ENCODE peak calls at places on chromosomes 2 and 18, in four cellular contexts. H is adipocyte, R is psoas muscle, S is A549. N is an unnamed sample.
A peak's percentile ranks its signal among the peaks of the same experiment; 100 is the strongest.

GRCh38 chr2:62412347-62412742 is 93.7 kb downstream of the TMEM17 start:
- DNase-seq in H (no peak), R (no peak), S (no peak), N (no peak)

GRCh38 chr18:59514193-59514592 is 155.1 kb upstream of the LMAN1 start:
- DNase-seq in R (peak; percentile 62), S (no peak), H (peak; percentile 71), N (no peak)

GRCh38 chr2:135743860-135744259 is 2.2 kb downstream of the UBXN4 start:
- DNase-seq in R (no peak), H (peak; percentile 58), S (no peak), N (no peak)

GRCh38 chr2:130358420-130359350 is 2.8 kb downstream of the PTPN18 start:
- DNase-seq in S (no peak), R (no peak), H (no peak), N (no peak)

GRCh38 chr2:73938761-73939352 is 12.2 kb downstream of the DGUOK start:
- DNase-seq in R (no peak), S (no peak), H (peak; percentile 39), N (no peak)

GRCh38 chr2:64697286-64698023 is 43.7 kb upstream of the SERTAD2 start:
- DNase-seq in R (no peak), S (no peak), H (peak; percentile 40), N (no peak)

GRCh38 chr2:68216454-68217310 is 35.6 kb downstream of the PPP3R1 start:
- DNase-seq in H (no peak), R (no peak), S (peak; percentile 19), N (no peak)

GRCh38 chr18:12254137-12254819 is at the start of gene CIDEA:
- DNase-seq in R (no peak), S (no peak), H (peak; percentile 50), N (peak; percentile 29)

GRCh38 chr2:127187081-127187775 is 32.9 kb downstream of the CYP27C1 start:
- DNase-seq in R (no peak), H (no peak), S (no peak), N (no peak)

GRCh38 chr2:234363011-234363487 is 133.8 kb downstream of the ARL4C start:
- DNase-seq in H (peak; percentile 13), S (peak; percentile 98), R (no peak), N (peak; percentile 77)

GRCh38 chr2:12543452-12544220 is 173.1 kb upstream of the TRIB2 start:
- DNase-seq in S (no peak), R (no peak), H (peak; percentile 92), N (no peak)

GRCh38 chr2:3265981-3266726 is 111.5 kb downstream of the EIPR1 start:
- DNase-seq in R (no peak), H (no peak), S (no peak), N (peak; percentile 93)

GRCh38 chr2:73133566-73134227 is 20.9 kb upstream of the RAB11FIP5 start:
- DNase-seq in R (no peak), S (no peak), H (no peak), N (no peak)

GRCh38 chr2:138677179-138677578 is 103.0 kb downstream of the NXPH2 start:
- DNase-seq in H (no peak), R (no peak), S (no peak), N (no peak)

GRCh38 chr2:42047488-42048317 is at the start of gene PKDCC:
- DNase-seq in H (peak; percentile 90), S (peak; percentile 84), R (peak; percentile 89), N (peak; percentile 57)

GRCh38 chr2:15050483-15050882 is 418.0 kb downstream of the LRATD1 start:
- DNase-seq in S (no peak), H (peak; percentile 36), R (no peak), N (no peak)

GRCh38 chr18:69000366-69000765 is 202.5 kb downstream of the CCDC102B start:
- DNase-seq in H (peak; percentile 31), R (no peak), S (no peak), N (no peak)

GRCh38 chr2:226030369-226031077 is 631.0 kb downstream of the NYAP2 start:
- DNase-seq in R (no peak), S (no peak), H (no peak), N (peak; percentile 15)

GRCh38 chr18:5122270-5122669 is 74.8 kb downstream of the AKAIN1 start:
- DNase-seq in R (no peak), S (no peak), H (no peak), N (no peak)

GRCh38 chr2:240960309-240960962 is 38.0 kb upstream of the SNED1 start:
- DNase-seq in S (no peak), R (no peak), H (peak; percentile 56), N (no peak)

GRCh38 chr18:79591040-79591308 is 88.6 kb upstream of the CTDP1 start:
- DNase-seq in R (no peak), S (no peak), H (no peak), N (no peak)

GRCh38 chr2:70907130-70907756 is 28.5 kb upstream of the ATP6V1B1 start:
- DNase-seq in R (no peak), H (peak; percentile 49), S (no peak), N (no peak)

GRCh38 chr18:62339106-62339988 is 14.2 kb downstream of the TNFRSF11A start:
- DNase-seq in H (peak; percentile 38), R (no peak), S (peak; percentile 37), N (no peak)

GRCh38 chr2:238652053-238652770 is 195.7 kb upstream of the TWIST2 start:
- DNase-seq in R (no peak), H (no peak), S (no peak), N (no peak)

GRCh38 chr2:110097506-110098220 is 18.0 kb downstream of the MALL start:
- DNase-seq in H (no peak), R (no peak), S (no peak), N (no peak)

GRCh38 chr18:27057459-27058302 is 127.4 kb downstream of the CHST9 start:
- DNase-seq in S (no peak), R (no peak), H (no peak), N (no peak)

GRCh38 chr2:108909917-108910515 is 79.0 kb downstream of the EDAR start:
- DNase-seq in S (no peak), R (no peak), H (no peak), N (no peak)

GRCh38 chr2:55511508-55512124 is 7.9 kb upstream of the CFAP36 start:
- DNase-seq in R (no peak), S (peak; percentile 78), H (peak; percentile 71), N (peak; percentile 69)

GRCh38 chr2:167943368-167943767 is 304.0 kb downstream of the STK39 start:
- DNase-seq in R (no peak), H (no peak), S (no peak), N (no peak)
- H3K9me3 ChIP-seq in R (no peaks in the 10 kb centered on the region), H (no peaks in the 10 kb centered on the region), S (no peaks in the 10 kb centered on the region), N (no peaks in the 10 kb centered on the region)

GRCh38 chr2:195648780-195649179 is 8.2 kb upstream of the SLC39A10 start:
- DNase-seq in H (no peak), S (no peak), R (no peak), N (no peak)
- H3K4me3 ChIP-seq in H (no peak overlapping the region), S (no peak overlapping the region), R (no peak overlapping the region), N (no peak overlapping the region)

GRCh38 chr2:132463719-132464118 is 47.1 kb downstream of the GPR39 start:
- DNase-seq in R (no peak), S (no peak), H (no peak), N (no peak)
- H3K9me3 ChIP-seq in R (peaks cover 12% of the 10 kb centered on the region), S (peaks cover 95% of the 10 kb centered on the region), H (peaks cover 80% of the 10 kb centered on the region), N (no peaks in the 10 kb centered on the region)

GRCh38 chr18:78492064-78492812 is 487.4 kb upstream of the SALL3 start:
- DNase-seq in H (no peak), S (no peak), R (no peak), N (no peak)
- H3K4me3 ChIP-seq in H (no peak overlapping the region), S (no peak overlapping the region), R (no peak overlapping the region), N (no peak overlapping the region)

DNA sequence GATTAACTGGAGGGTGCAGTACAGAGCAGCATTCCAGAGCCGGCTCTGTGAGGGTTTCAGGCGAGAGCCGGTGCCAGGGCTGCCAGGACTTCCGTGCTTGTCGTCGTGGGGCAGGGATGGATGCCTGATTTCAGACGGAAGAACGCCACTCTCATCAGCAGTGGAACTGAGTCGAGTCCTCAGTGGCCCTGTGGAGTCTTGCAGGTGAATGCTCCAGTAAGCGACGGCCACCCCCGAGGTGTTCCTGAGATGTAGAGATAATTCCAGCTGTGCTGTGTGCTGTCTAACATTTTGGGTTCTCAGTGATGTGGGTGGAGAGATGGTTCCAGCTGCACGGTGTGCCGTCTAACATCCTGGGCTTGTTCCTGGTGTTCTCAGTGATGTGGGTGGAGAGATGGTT is 103.1 kb upstream of the ALKAL2 start:
- DNase-seq in S (no peak), R (no peak), H (no peak), N (no peak)
- H3K9me3 ChIP-seq in S (peaks cover 22% of the 10 kb centered on the region), R (no peaks in the 10 kb centered on the region), H (no peaks in the 10 kb centered on the region), N (no peaks in the 10 kb centered on the region)

GRCh38 chr2:161138429-161138828 is 21.8 kb upstream of the TANK start:
- DNase-seq in R (no peak), H (no peak), S (no peak), N (no peak)
- H3K4me3 ChIP-seq in R (peak overlapping the region; percentile 46), H (no peak overlapping the region), S (peak overlapping the region; percentile 3), N (no peak overlapping the region)

GRCh38 chr18:66582151-66582550 is 21.7 kb downstream of the CDH19 start:
- DNase-seq in H (no peak), S (no peak), R (no peak), N (no peak)
- H3K9me3 ChIP-seq in H (no peaks in the 10 kb centered on the region), S (no peaks in the 10 kb centered on the region), R (no peaks in the 10 kb centered on the region), N (no peaks in the 10 kb centered on the region)

GRCh38 chr2:195531754-195532153 is 125.3 kb upstream of the SLC39A10 start:
- DNase-seq in H (peak; percentile 66), S (no peak), R (no peak), N (no peak)

GRCh38 chr2:195533771-195534642 is 123.0 kb upstream of the SLC39A10 start:
- DNase-seq in S (peak; percentile 82), H (peak; percentile 88), R (peak; percentile 63), N (no peak)

GRCh38 chr2:195532255-195532627 is 124.8 kb upstream of the SLC39A10 start:
- DNase-seq in S (no peak), R (no peak), H (no peak), N (no peak)

GRCh38 chr2:195535911-195536522 is 121.0 kb upstream of the SLC39A10 start:
- DNase-seq in H (no peak), R (no peak), S (no peak), N (no peak)

GRCh38 chr2:195532628-195533271 is 124.3 kb upstream of the SLC39A10 start:
- DNase-seq in R (no peak), H (peak; percentile 52), S (peak; percentile 29), N (no peak)
- H3K4me3 ChIP-seq in R (no peak overlapping the region), H (peak overlapping the region; percentile 51), S (peak overlapping the region; percentile 15), N (no peak overlapping the region)

DNA sequence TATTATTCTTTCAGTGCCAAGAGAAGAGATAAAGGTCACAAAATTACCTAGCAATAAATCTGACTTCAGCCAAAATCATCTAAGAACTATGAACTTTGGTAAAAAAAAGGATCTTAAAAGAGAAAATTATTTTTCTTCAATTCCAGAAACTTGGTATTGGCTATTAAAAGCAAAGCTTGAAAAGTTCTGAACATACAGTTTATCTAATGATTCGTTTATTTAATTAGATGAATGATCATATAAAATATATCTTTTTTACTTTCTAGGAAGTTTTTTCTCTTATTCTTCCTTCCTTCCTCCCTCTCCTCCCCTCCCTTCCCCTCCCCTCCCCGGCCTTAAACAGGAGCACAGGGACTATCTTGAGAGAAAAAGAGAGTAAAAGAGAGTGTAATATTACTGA is 536.1 kb downstream of the SOX11 start:
- DNase-seq in R (no peak), S (no peak), H (no peak), N (no peak)
- H3K9me3 ChIP-seq in R (no peaks in the 10 kb centered on the region), S (peaks cover 7% of the 10 kb centered on the region), H (peaks cover 8% of the 10 kb centered on the region), N (no peaks in the 10 kb centered on the region)

GRCh38 chr2:176157499-176158305 is 595 bp downstream of the HOXD3 start:
- DNase-seq in S (peak; percentile 4), H (no peak), R (no peak), N (peak; percentile 93)
- H3K4me3 ChIP-seq in S (peak overlapping the region; percentile 27), H (peak overlapping the region; percentile 74), R (peak overlapping the region; percentile 48), N (peak overlapping the region; percentile 31)

N was measured in HAP-1.